ENCODE peak calls at places on chromosomes 16 and 17, in four cellular contexts. W is GM12878, A is HCT116, N is Panc1. E is an unnamed sample.
A peak's percentile ranks its signal among the peaks of the same experiment; 100 is the strongest.

GRCh38 chr17:81925860-81926450 is 1.6 kb downstream of the MAFG start:
- ATAC-seq in W (no peak), A (no peak), N (no peak), E (no peak)

GRCh38 chr16:102060-102855 is 24.2 kb downstream of the MPG start:
- ATAC-seq in W (no peak), A (no peak), N (no peak), E (peak; percentile 69)

GRCh38 chr16:67460168-67460567 is 20.8 kb downstream of the ATP6V0D1 start:
- ATAC-seq in W (no peak), A (no peak), N (no peak), E (peak; percentile 17)

GRCh38 chr17:64773836-64774761 is 112.0 kb upstream of the SMURF2 start:
- ATAC-seq in W (peak; percentile 76), A (peak; percentile 89), N (peak; percentile 90), E (no peak)

GRCh38 chr16:83928341-83929055 is 24.5 kb upstream of the OSGIN1 start:
- ATAC-seq in W (no peak), A (no peak), N (no peak), E (no peak)

GRCh38 chr17:38897176-38897575 is 27.3 kb downstream of the LASP1 start:
- ATAC-seq in W (no peak), A (no peak), N (no peak), E (peak; percentile 61)

GRCh38 chr17:40331743-40332641 is 23.0 kb downstream of the RARA start:
- ATAC-seq in W (no peak), A (no peak), N (peak; percentile 86), E (peak; percentile 91)

GRCh38 chr16:75378616-75379015 is 54.7 kb downstream of the CFDP1 start:
- ATAC-seq in W (no peak), A (no peak), N (no peak), E (no peak)

GRCh38 chr17:2343421-2343820 is 6.1 kb downstream of the SGSM2 start:
- ATAC-seq in W (no peak), A (peak; percentile 50), N (no peak), E (no peak)

GRCh38 chr16:88639231-88640038 is 1.1 kb downstream of the IL17C start:
- ATAC-seq in W (peak; percentile 23), A (peak; percentile 65), N (peak; percentile 3), E (peak; percentile 8)

GRCh38 chr17:31561469-31562412 is 170.3 kb downstream of the RAB11FIP4 start:
- ATAC-seq in W (no peak), A (no peak), N (no peak), E (no peak)

GRCh38 chr17:81231121-81231645 is 7.7 kb downstream of the TEPSIN start:
- ATAC-seq in W (no peak), A (peak; percentile 2), N (no peak), E (no peak)

GRCh38 chr17:81834831-81835267 is at the start of gene PPP1R27:
- ATAC-seq in W (no peak), A (no peak), N (no peak), E (no peak)

GRCh38 chr16:57318240-57318970 is 33.9 kb upstream of the PLLP start:
- ATAC-seq in W (no peak), A (no peak), N (no peak), E (peak; percentile 28)

GRCh38 chr17:40956401-40957254 is 10.1 kb downstream of the KRT39 start:
- ATAC-seq in W (no peak), A (peak; percentile 90), N (no peak), E (no peak)

GRCh38 chr17:47176438-47176837 is 12.7 kb downstream of the CDC27 start:
- ATAC-seq in W (no peak), A (no peak), N (no peak), E (no peak)
- TF ChIP-seq POLR2AphosphoS5 in W (no peak), A (no peak), N (no peak), E (no peak)

DNA sequence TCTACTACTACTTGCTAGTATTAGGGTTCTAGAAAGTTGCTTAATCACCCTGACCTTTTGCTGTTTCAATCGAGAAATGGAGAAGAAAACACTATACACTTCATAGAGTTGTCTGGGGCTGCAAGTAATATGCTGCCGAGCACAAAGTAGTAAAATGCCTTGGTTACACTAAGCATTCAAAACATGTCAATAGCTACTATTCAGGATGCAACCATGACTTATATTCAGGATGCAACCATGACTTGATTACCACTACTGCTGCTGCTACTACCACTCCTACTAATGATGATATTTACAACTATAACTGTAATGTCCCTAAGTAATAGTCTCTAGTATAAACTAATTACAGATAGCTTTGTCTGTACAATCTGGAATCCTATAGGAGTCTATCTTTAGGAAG is 35.3 kb downstream of the ADAMTS18 start:
- ATAC-seq in W (no peak), A (no peak), N (no peak), E (no peak)
- TF ChIP-seq POLR2AphosphoS5 in W (no peak), A (no peak), N (no peak), E (no peak)

DNA sequence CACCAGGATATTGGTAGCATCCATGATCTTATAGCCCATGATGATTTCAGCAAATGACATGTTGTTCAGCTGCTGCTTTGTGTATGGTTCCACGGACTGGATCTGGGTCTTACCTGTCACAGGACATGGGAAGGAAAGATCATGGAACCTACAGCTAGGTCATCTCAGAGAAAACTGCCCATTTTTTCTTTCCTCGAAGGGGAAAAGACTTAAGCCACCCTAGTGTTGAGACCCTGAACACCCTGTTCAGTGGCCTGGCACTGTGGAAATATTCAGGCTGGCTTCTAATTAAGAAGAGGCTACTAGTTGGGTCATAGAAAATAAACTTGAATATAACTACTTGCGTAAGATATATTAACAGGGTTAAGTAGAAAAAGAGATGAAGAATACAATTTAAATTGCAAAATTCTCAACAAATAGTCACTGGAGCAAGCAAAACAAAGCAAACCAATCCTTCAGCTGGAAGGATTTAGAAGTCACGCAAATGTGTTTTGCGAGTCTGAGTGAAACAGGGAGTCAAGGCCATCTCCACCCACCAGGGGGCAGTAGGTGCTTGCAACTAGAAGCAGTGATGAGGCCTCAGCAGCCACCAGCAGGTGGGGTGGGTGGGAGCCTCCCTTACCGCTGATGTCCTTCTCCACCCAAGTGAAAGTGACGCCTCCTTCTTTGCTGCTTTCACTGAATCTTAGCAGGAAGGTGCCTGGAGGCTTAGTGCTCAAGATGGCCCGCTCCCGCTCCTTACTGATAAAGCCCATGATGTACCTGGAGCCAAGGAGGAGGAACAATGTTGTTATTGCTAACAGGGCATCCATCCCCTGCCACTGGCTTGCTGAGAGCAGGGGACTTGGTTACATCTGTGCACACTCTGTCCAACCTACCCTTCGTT is 34.3 kb downstream of the STAT5A start:
- ATAC-seq in W (peak; percentile 99), A (peak; percentile 86), N (peak; percentile 79), E (peak; percentile 79)
- TF ChIP-seq POLR2AphosphoS5 in W (no peak), A (peak; percentile 25), N (no peak), E (peak; percentile 65)

GRCh38 chr17:4709794-4710692 is at the start of gene ARRB2:
- ATAC-seq in W (peak; percentile 91), A (peak; percentile 88), N (peak; percentile 95), E (peak; percentile 95)
- TF ChIP-seq POLR2AphosphoS5 in W (no peak), A (no peak), N (no peak), E (peak; percentile 65)

GRCh38 chr16:21952040-21952792 is 945 bp upstream of the UQCRC2 start:
- ATAC-seq in W (peak; percentile 69), A (peak; percentile 68), N (peak; percentile 67), E (peak; percentile 57)
- TF ChIP-seq POLR2AphosphoS5 in W (peak; percentile 8), A (no peak), N (no peak), E (no peak)

DNA sequence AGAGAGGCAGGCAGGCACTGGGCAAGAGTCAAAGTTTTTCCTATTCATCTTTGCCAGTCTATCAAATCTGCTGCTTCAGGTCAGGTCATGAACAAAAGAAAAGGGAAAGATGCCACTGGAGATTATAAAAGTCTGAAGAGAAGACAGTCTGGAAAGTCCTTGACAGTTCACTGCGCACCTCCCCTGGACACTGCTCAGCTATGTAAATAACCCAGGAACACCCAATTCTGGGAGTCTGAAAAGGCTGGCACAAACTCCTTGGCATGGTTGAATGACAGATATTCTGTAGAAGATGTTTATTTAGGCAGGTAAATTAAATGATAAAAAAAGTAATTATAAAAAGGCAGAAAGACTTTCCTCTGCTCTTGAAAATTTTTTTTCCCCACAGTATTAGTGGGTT is 5.2 kb upstream of the CORO6 start:
- ATAC-seq in W (no peak), A (no peak), N (no peak), E (no peak)
- TF ChIP-seq POLR2AphosphoS5 in W (peak; percentile 1), A (no peak), N (no peak), E (no peak)

GRCh38 chr17:42525221-42525620 is 10.8 kb upstream of the NAGLU start:
- ATAC-seq in W (no peak), A (no peak), N (no peak), E (no peak)

GRCh38 chr17:42529054-42529453 is 7.0 kb upstream of the NAGLU start:
- ATAC-seq in W (no peak), A (no peak), N (no peak), E (no peak)

GRCh38 chr17:42522798-42523278 is 13.2 kb upstream of the NAGLU start:
- ATAC-seq in W (no peak), A (no peak), N (no peak), E (no peak)

GRCh38 chr17:42527932-42528331 is 8.1 kb upstream of the NAGLU start:
- ATAC-seq in W (no peak), A (no peak), N (no peak), E (no peak)

DNA sequence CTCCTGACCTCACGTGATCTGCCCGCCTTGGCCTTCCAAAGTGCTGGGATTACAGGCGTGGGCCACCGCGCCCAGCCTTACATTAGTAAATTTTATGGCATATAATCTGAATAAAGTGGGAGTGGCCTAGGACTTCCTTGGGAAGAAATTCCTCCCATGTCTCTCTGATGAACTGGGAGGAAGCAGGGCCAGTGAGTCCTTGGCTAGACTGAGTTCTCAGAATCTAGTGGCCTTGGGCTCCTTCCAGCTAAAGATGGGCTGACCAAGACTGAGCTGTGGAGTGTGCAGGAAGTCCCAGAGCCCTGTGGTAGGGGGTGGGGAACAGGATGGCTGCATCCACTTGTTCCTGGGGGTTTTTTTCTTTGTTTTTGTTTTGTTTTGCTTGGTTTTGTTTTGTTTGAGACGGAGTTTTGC is 10.0 kb upstream of the NAGLU start:
- ATAC-seq in W (no peak), A (no peak), N (no peak), E (no peak)
- TF ChIP-seq POLR2AphosphoS5 in W (no peak), A (no peak), N (no peak), E (no peak)

GRCh38 chr17:58679263-58680037 is 12.4 kb downstream of the TEX14 start:
- ATAC-seq in W (peak; percentile 91), A (peak; percentile 90), N (peak; percentile 91), E (peak; percentile 7)
- TF ChIP-seq POLR2AphosphoS5 in W (peak; percentile 100), A (peak; percentile 100), N (peak; percentile 100), E (no peak)

GRCh38 chr17:17533901-17534441 is 37.8 kb upstream of the RASD1 start:
- ATAC-seq in W (no peak), A (no peak), N (no peak), E (no peak)

GRCh38 chr17:17535957-17536356 is 39.8 kb upstream of the RASD1 start:
- ATAC-seq in W (no peak), A (no peak), N (peak; percentile 41), E (peak; percentile 69)

GRCh38 chr17:17536702-17537101 is 40.5 kb upstream of the RASD1 start:
- ATAC-seq in W (no peak), A (no peak), N (no peak), E (no peak)

GRCh38 chr17:17528696-17529652 is 32.8 kb upstream of the RASD1 start:
- ATAC-seq in W (no peak), A (no peak), N (peak; percentile 45), E (no peak)

GRCh38 chr17:17532991-17533390 is 36.8 kb upstream of the RASD1 start:
- ATAC-seq in W (no peak), A (no peak), N (no peak), E (no peak)
- TF ChIP-seq POLR2AphosphoS5 in W (no peak), A (no peak), N (no peak), E (no peak)

GRCh38 chr17:79799174-79799537 is 2.3 kb upstream of the CBX8 start:
- ATAC-seq in W (no peak), A (no peak), N (no peak), E (no peak)
- TF ChIP-seq POLR2AphosphoS5 in W (no peak), A (no peak), N (no peak), E (no peak)

E was measured in gastroesophageal sphincter.